ENCODE peak calls at places on chromosome 2, in five cellular contexts. B is NCI-H1092 treated with DMSO at 0.1 percent for 48 hours, G is GM12892, X is HEK293T, O is RWPE1. Y is an unnamed sample.

GRCh38 chr2:179652296-179652695 is 209.1 kb downstream of the ZNF385B start:
- DNase-seq in X (no peak), G (no peak), O (no peak), B (no peak), Y (no peak)

GRCh38 chr2:16279641-16280040 is 339.3 kb downstream of the MYCN start:
- DNase-seq in X (no peak), B (no peak), O (no peak), G (no peak), Y (no peak)

GRCh38 chr2:239324456-239324855 is 76.4 kb downstream of the HDAC4 start:
- DNase-seq in X (no peak), G (no peak), O (no peak), B (no peak), Y (peak; percentile 37)

GRCh38 chr2:15363142-15363541 is 198.0 kb downstream of the NBAS start:
- DNase-seq in B (no peak), X (no peak), O (peak; percentile 72), G (no peak), Y (no peak)

GRCh38 chr2:219870023-219870422 is 242.6 kb downstream of the SLC4A3 start:
- DNase-seq in X (no peak), G (no peak), O (peak; percentile 17), B (no peak), Y (no peak)

GRCh38 chr2:150909090-150909489 is 352.6 kb downstream of the RBM43 start:
- DNase-seq in B (no peak), G (no peak), O (no peak), X (no peak), Y (no peak)

GRCh38 chr2:38997784-38998183 is 108.1 kb downstream of the ARHGEF33 start:
- DNase-seq in B (no peak), X (no peak), G (no peak), O (peak; percentile 6), Y (no peak)

GRCh38 chr2:144705328-144706245 is 185.7 kb upstream of the ZEB2 start:
- DNase-seq in X (no peak), G (no peak), O (no peak), B (no peak), Y (no peak)

GRCh38 chr2:149204686-149205085 is 125.7 kb upstream of the LYPD6 start:
- DNase-seq in X (no peak), B (no peak), G (no peak), O (no peak), Y (no peak)

GRCh38 chr2:238714038-238714528 is 133.8 kb upstream of the TWIST2 start:
- DNase-seq in B (no peak), O (peak; percentile 22), X (no peak), G (no peak), Y (no peak)

Y was measured in NCI-H69.